ENCODE peak calls at places on chromosome 1, in six cellular contexts. B is posterior cingulate gyrus, R is SK-N-SH, X is cardiac fibroblast, Z is left cardiac atrium, H is tibial artery. J is an unnamed sample.
A peak's percentile ranks its signal among the peaks of the same experiment; 100 is the strongest.

GRCh38 chr1:244964112-244964971 is 100.0 kb upstream of the HNRNPU start:
- DNase-seq in X (peak; percentile 75), R (peak; percentile 56), B (peak; percentile 22), H (no peak), Z (peak; percentile 29), J (no peak)

GRCh38 chr1:211332036-211332616 is 5.5 kb downstream of the TRAF5 start:
- DNase-seq in R (peak; percentile 46), B (no peak), Z (no peak), H (no peak), X (no peak), J (no peak)

GRCh38 chr1:30085814-30086770 is 637.3 kb downstream of the MATN1 start:
- DNase-seq in Z (peak; percentile 63), R (peak; percentile 93), B (peak; percentile 55), X (peak; percentile 63), H (no peak), J (peak; percentile 74)

GRCh38 chr1:200488375-200489165 is 78.7 kb upstream of the ZNF281 start:
- DNase-seq in H (no peak), X (peak; percentile 88), B (peak; percentile 16), R (peak; percentile 73), Z (no peak), J (no peak)

GRCh38 chr1:47708658-47709301 is 270.9 kb downstream of the FOXD2 start:
- DNase-seq in B (no peak), Z (no peak), X (peak; percentile 18), R (peak; percentile 52), H (no peak), J (no peak)

GRCh38 chr1:173856903-173857302 is 10.9 kb downstream of the GAS5 start:
- DNase-seq in Z (no peak), H (no peak), X (no peak), B (no peak), R (no peak), J (no peak)

GRCh38 chr1:206467915-206468314 is 2.4 kb upstream of the IKBKE start:
- DNase-seq in B (peak; percentile 39), X (peak; percentile 43), Z (peak; percentile 55), H (peak; percentile 80), R (no peak), J (peak; percentile 86)

GRCh38 chr1:240526321-240526720 is 85.6 kb downstream of the GREM2 start:
- DNase-seq in X (no peak), R (no peak), H (no peak), Z (no peak), B (no peak), J (no peak)

GRCh38 chr1:74341702-74342339 is 106.6 kb downstream of the TNNI3K start:
- DNase-seq in X (no peak), R (no peak), H (no peak), Z (no peak), B (no peak), J (no peak)

GRCh38 chr1:27862671-27863551 is 9.4 kb upstream of the THEMIS2 start:
- DNase-seq in Z (peak; percentile 70), B (no peak), H (peak; percentile 82), R (no peak), X (peak; percentile 98), J (peak; percentile 84)

GRCh38 chr1:197779921-197780320 is 4.6 kb upstream of the DENND1B start:
- DNase-seq in Z (no peak), B (no peak), R (no peak), H (no peak), X (no peak), J (no peak)

GRCh38 chr1:39898648-39899603 is 2.8 kb downstream of the MYCL start:
- DNase-seq in R (peak; percentile 85), Z (peak; percentile 29), H (no peak), B (peak; percentile 50), X (peak; percentile 78), J (no peak)

GRCh38 chr1:169890761-169891538 is 2.7 kb downstream of the SCYL3 start:
- DNase-seq in Z (no peak), B (no peak), X (no peak), R (no peak), H (no peak), J (no peak)

GRCh38 chr1:174337000-174337681 is 110.6 kb upstream of the GPR52 start:
- DNase-seq in H (no peak), R (no peak), Z (no peak), B (no peak), X (no peak), J (no peak)